ENCODE peak calls at places on chromosomes 16 and 17, in six cellular contexts. One of them, this sample, is unnamed.

GRCh38 chr16:89123831-89124100 is 30.1 kb downstream of the ACSF3 start:
- DNase-seq in AG04449: no peak
- DNase-seq in NCI-H1694 treated with DMSO at 0.1 percent for 48 hours: no peak
- DNase-seq in left colon: no peak
- DNase-seq in caudate nucleus: no peak
- DNase-seq in tibial nerve: no peak
- DNase-seq in this sample: no peak

GRCh38 chr16:1035066-1035415 is 37.5 kb upstream of the SSTR5 start:
- DNase-seq in AG04449: no peak
- DNase-seq in NCI-H1694 treated with DMSO at 0.1 percent for 48 hours: no peak
- DNase-seq in left colon: no peak
- DNase-seq in caudate nucleus: peak; percentile 80
- DNase-seq in tibial nerve: no peak
- DNase-seq in this sample: no peak

GRCh38 chr17:35477248-35477647 is 28.7 kb upstream of the SLFN13 start:
- DNase-seq in AG04449: no peak
- DNase-seq in NCI-H1694 treated with DMSO at 0.1 percent for 48 hours: no peak
- DNase-seq in left colon: no peak
- DNase-seq in caudate nucleus: no peak
- DNase-seq in tibial nerve: no peak
- DNase-seq in this sample: no peak

GRCh38 chr16:67843343-67843765 is 1.2 kb downstream of the THAP11 start:
- DNase-seq in AG04449: no peak
- DNase-seq in NCI-H1694 treated with DMSO at 0.1 percent for 48 hours: no peak
- DNase-seq in left colon: peak; percentile 42
- DNase-seq in caudate nucleus: no peak
- DNase-seq in tibial nerve: no peak
- DNase-seq in this sample: no peak

GRCh38 chr16:72247821-72248253 is 75.9 kb upstream of the PMFBP1 start:
- DNase-seq in AG04449: no peak
- DNase-seq in NCI-H1694 treated with DMSO at 0.1 percent for 48 hours: no peak
- DNase-seq in left colon: no peak
- DNase-seq in caudate nucleus: no peak
- DNase-seq in tibial nerve: no peak
- DNase-seq in this sample: no peak

GRCh38 chr17:2749058-2749783 is at the start of gene CCDC92B:
- DNase-seq in AG04449: no peak
- DNase-seq in NCI-H1694 treated with DMSO at 0.1 percent for 48 hours: peak; percentile 25
- DNase-seq in left colon: no peak
- DNase-seq in caudate nucleus: no peak
- DNase-seq in tibial nerve: no peak
- DNase-seq in this sample: no peak

GRCh38 chr16:4521971-4522623 is 16.5 kb downstream of the CDIP1 start:
- DNase-seq in AG04449: no peak
- DNase-seq in NCI-H1694 treated with DMSO at 0.1 percent for 48 hours: peak; percentile 89
- DNase-seq in left colon: no peak
- DNase-seq in caudate nucleus: peak; percentile 61
- DNase-seq in tibial nerve: no peak
- DNase-seq in this sample: no peak

GRCh38 chr16:15575293-15576049 is 67.5 kb downstream of the MARF1 start:
- DNase-seq in AG04449: no peak
- DNase-seq in NCI-H1694 treated with DMSO at 0.1 percent for 48 hours: no peak
- DNase-seq in left colon: no peak
- DNase-seq in caudate nucleus: no peak
- DNase-seq in tibial nerve: no peak
- DNase-seq in this sample: no peak

GRCh38 chr16:29156511-29156910 is 171.7 kb downstream of the LAT start:
- DNase-seq in AG04449: no peak
- DNase-seq in NCI-H1694 treated with DMSO at 0.1 percent for 48 hours: no peak
- DNase-seq in left colon: no peak
- DNase-seq in caudate nucleus: no peak
- DNase-seq in tibial nerve: no peak
- DNase-seq in this sample: no peak

GRCh38 chr16:61024180-61024900 is 1011.9 kb downstream of the CDH8 start:
- DNase-seq in AG04449: no peak
- DNase-seq in NCI-H1694 treated with DMSO at 0.1 percent for 48 hours: no peak
- DNase-seq in left colon: no peak
- DNase-seq in caudate nucleus: no peak
- DNase-seq in tibial nerve: no peak
- DNase-seq in this sample: no peak

GRCh38 chr16:50021509-50021908 is 3.5 kb upstream of the CNEP1R1 start:
- DNase-seq in AG04449: no peak
- DNase-seq in NCI-H1694 treated with DMSO at 0.1 percent for 48 hours: no peak
- DNase-seq in left colon: no peak
- DNase-seq in caudate nucleus: no peak
- DNase-seq in tibial nerve: no peak
- DNase-seq in this sample: no peak

GRCh38 chr17:285751-286422 is 66.7 kb downstream of the RPH3AL start:
- DNase-seq in AG04449: no peak
- DNase-seq in NCI-H1694 treated with DMSO at 0.1 percent for 48 hours: no peak
- DNase-seq in left colon: no peak
- DNase-seq in caudate nucleus: no peak
- DNase-seq in tibial nerve: no peak
- DNase-seq in this sample: no peak

GRCh38 chr17:42272162-42272561 is 4.0 kb downstream of the STAT5B start:
- DNase-seq in AG04449: no peak
- DNase-seq in NCI-H1694 treated with DMSO at 0.1 percent for 48 hours: no peak
- DNase-seq in left colon: no peak
- DNase-seq in caudate nucleus: no peak
- DNase-seq in tibial nerve: no peak
- DNase-seq in this sample: peak; percentile 30

GRCh38 chr16:88628512-88628974 is 9.8 kb upstream of the IL17C start:
- DNase-seq in AG04449: no peak
- DNase-seq in NCI-H1694 treated with DMSO at 0.1 percent for 48 hours: no peak
- DNase-seq in left colon: no peak
- DNase-seq in caudate nucleus: no peak
- DNase-seq in tibial nerve: no peak
- DNase-seq in this sample: no peak

GRCh38 chr17:6374761-6375312 is 60.1 kb downstream of the AIPL1 start:
- DNase-seq in AG04449: no peak
- DNase-seq in NCI-H1694 treated with DMSO at 0.1 percent for 48 hours: no peak
- DNase-seq in left colon: no peak
- DNase-seq in caudate nucleus: peak; percentile 58
- DNase-seq in tibial nerve: no peak
- DNase-seq in this sample: no peak

GRCh38 chr16:73065617-73066313 is 17.8 kb upstream of the ZFHX3 start:
- DNase-seq in AG04449: no peak
- DNase-seq in NCI-H1694 treated with DMSO at 0.1 percent for 48 hours: no peak
- DNase-seq in left colon: no peak
- DNase-seq in caudate nucleus: no peak
- DNase-seq in tibial nerve: peak; percentile 50
- DNase-seq in this sample: no peak

GRCh38 chr17:79938696-79939435 is 96.8 kb downstream of the TBC1D16 start:
- DNase-seq in AG04449: no peak
- DNase-seq in NCI-H1694 treated with DMSO at 0.1 percent for 48 hours: no peak
- DNase-seq in left colon: no peak
- DNase-seq in caudate nucleus: no peak
- DNase-seq in tibial nerve: no peak
- DNase-seq in this sample: no peak

GRCh38 chr16:58027341-58028167 is 2.0 kb downstream of the MMP15 start:
- DNase-seq in AG04449: no peak
- DNase-seq in NCI-H1694 treated with DMSO at 0.1 percent for 48 hours: no peak
- DNase-seq in left colon: peak; percentile 78
- DNase-seq in caudate nucleus: no peak
- DNase-seq in tibial nerve: no peak
- DNase-seq in this sample: no peak

GRCh38 chr17:37092041-37092440 is 143.3 kb downstream of the AATF start:
- DNase-seq in AG04449: no peak
- DNase-seq in NCI-H1694 treated with DMSO at 0.1 percent for 48 hours: no peak
- DNase-seq in left colon: peak; percentile 44
- DNase-seq in caudate nucleus: no peak
- DNase-seq in tibial nerve: no peak
- DNase-seq in this sample: no peak

GRCh38 chr17:4772235-4772613 is 538 bp downstream of the TM4SF5 start:
- DNase-seq in AG04449: no peak
- DNase-seq in NCI-H1694 treated with DMSO at 0.1 percent for 48 hours: peak; percentile 68
- DNase-seq in left colon: peak; percentile 68
- DNase-seq in caudate nucleus: no peak
- DNase-seq in tibial nerve: no peak
- DNase-seq in this sample: no peak

GRCh38 chr16:54685682-54686081 is 245.0 kb upstream of the IRX5 start:
- DNase-seq in AG04449: no peak
- DNase-seq in NCI-H1694 treated with DMSO at 0.1 percent for 48 hours: no peak
- DNase-seq in left colon: no peak
- DNase-seq in caudate nucleus: no peak
- DNase-seq in tibial nerve: no peak
- DNase-seq in this sample: no peak

GRCh38 chr16:85172465-85173071 is 60.3 kb upstream of the CIBAR2 start:
- DNase-seq in AG04449: no peak
- DNase-seq in NCI-H1694 treated with DMSO at 0.1 percent for 48 hours: peak; percentile 71
- DNase-seq in left colon: no peak
- DNase-seq in caudate nucleus: no peak
- DNase-seq in tibial nerve: no peak
- DNase-seq in this sample: no peak

GRCh38 chr17:6162216-6162615 is 92.0 kb downstream of the WSCD1 start:
- DNase-seq in AG04449: no peak
- DNase-seq in NCI-H1694 treated with DMSO at 0.1 percent for 48 hours: no peak
- DNase-seq in left colon: no peak
- DNase-seq in caudate nucleus: no peak
- DNase-seq in tibial nerve: no peak
- DNase-seq in this sample: no peak

GRCh38 chr16:53545433-53545832 is 42.4 kb upstream of the AKTIP start:
- DNase-seq in AG04449: no peak
- DNase-seq in NCI-H1694 treated with DMSO at 0.1 percent for 48 hours: no peak
- DNase-seq in left colon: no peak
- DNase-seq in caudate nucleus: no peak
- DNase-seq in tibial nerve: no peak
- DNase-seq in this sample: peak; percentile 66

GRCh38 chr16:83744521-83744981 is 63.2 kb upstream of the HSBP1 start:
- DNase-seq in AG04449: no peak
- DNase-seq in NCI-H1694 treated with DMSO at 0.1 percent for 48 hours: no peak
- DNase-seq in left colon: peak; percentile 47
- DNase-seq in caudate nucleus: peak; percentile 63
- DNase-seq in tibial nerve: no peak
- DNase-seq in this sample: no peak

GRCh38 chr16:53566568-53566967 is 63.6 kb upstream of the AKTIP start:
- DNase-seq in AG04449: no peak
- DNase-seq in NCI-H1694 treated with DMSO at 0.1 percent for 48 hours: no peak
- DNase-seq in left colon: no peak
- DNase-seq in caudate nucleus: no peak
- DNase-seq in tibial nerve: no peak
- DNase-seq in this sample: no peak

This sample was measured in CD4-positive, alpha-beta memory T cell.